ENCODE peak calls at places on chromosomes 4 and X, in four cellular contexts. M, W, H and L are unnamed samples.

GRCh38 chrX:3263681-3264126 is 82.7 kb downstream of the MXRA5 start:
- DNase-seq in M (no peak), W (no peak), H (no peak), L (no peak)

GRCh38 chr4:17812125-17812524 is 1.3 kb downstream of the NCAPG start:
- DNase-seq in M (no peak), W (no peak), H (no peak), L (no peak)

GRCh38 chr4:176238157-176238608 is 30.8 kb downstream of the ASB5 start:
- DNase-seq in M (no peak), W (no peak), H (no peak), L (peak)

GRCh38 chr4:1987296-1987695 is 21.5 kb downstream of the NELFA start:
- DNase-seq in M (no peak), W (no peak), H (no peak), L (no peak)

GRCh38 chrX:112687189-112687691 is 7.5 kb upstream of the LHFPL1 start:
- DNase-seq in M (no peak), W (no peak), H (no peak), L (no peak)

GRCh38 chr4:63717384-63717783 is 691.9 kb downstream of the TECRL start:
- DNase-seq in M (peak), W (no peak), H (no peak), L (no peak)

GRCh38 chr4:128782076-128782715 is 27.3 kb upstream of the JADE1 start:
- DNase-seq in M (no peak), W (peak), H (peak), L (no peak)

GRCh38 chr4:6948134-6948460 is 38.5 kb downstream of the TBC1D14 start:
- DNase-seq in M (no peak), W (no peak), H (no peak), L (no peak)

GRCh38 chrX:1483843-1484637 is 31.3 kb upstream of the ASMTL start:
- DNase-seq in M (no peak), W (peak), H (no peak), L (no peak)

GRCh38 chrX:30635630-30636029 is 17.6 kb upstream of the GK start:
- DNase-seq in M (no peak), W (no peak), H (no peak), L (no peak)
- TF ChIP-seq CTCF in M (peak), W (peak), H (no peak), L (peak)

GRCh38 chr4:40619600-40619999 is 10.1 kb downstream of the RBM47 start:
- DNase-seq in M (no peak), W (no peak), H (no peak), L (no peak)

GRCh38 chr4:40623707-40624106 is 6.0 kb downstream of the RBM47 start:
- DNase-seq in M (no peak), W (no peak), H (no peak), L (no peak)

GRCh38 chr4:40621592-40622512 is 7.8 kb downstream of the RBM47 start:
- DNase-seq in M (peak), W (peak), H (peak), L (peak)

GRCh38 chr4:40622913-40623312 is 6.8 kb downstream of the RBM47 start:
- DNase-seq in M (no peak), W (no peak), H (no peak), L (no peak)

DNA sequence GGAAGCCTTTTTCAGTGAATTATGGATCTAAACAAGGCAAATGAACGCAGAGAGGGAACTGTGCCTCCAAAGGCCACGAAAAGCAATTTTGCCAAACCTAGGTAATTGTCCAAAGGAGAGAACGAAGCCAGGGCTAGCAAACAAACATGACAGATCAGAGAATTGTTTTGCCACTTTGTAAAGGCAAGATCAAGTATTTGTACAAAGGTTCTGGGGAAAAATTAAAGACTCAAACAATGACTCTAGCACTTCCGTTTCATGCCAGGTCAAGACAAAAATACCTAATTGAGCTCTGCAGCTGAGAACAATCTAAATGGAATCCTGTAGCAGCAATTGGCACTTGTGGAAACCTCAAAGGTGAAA is 8.5 kb downstream of the RBM47 start:
- DNase-seq in M (no peak), W (no peak), H (no peak), L (no peak)
- H3K27ac ChIP-seq in M (peak), W (peak), H (no peak), L (no peak)

DNA sequence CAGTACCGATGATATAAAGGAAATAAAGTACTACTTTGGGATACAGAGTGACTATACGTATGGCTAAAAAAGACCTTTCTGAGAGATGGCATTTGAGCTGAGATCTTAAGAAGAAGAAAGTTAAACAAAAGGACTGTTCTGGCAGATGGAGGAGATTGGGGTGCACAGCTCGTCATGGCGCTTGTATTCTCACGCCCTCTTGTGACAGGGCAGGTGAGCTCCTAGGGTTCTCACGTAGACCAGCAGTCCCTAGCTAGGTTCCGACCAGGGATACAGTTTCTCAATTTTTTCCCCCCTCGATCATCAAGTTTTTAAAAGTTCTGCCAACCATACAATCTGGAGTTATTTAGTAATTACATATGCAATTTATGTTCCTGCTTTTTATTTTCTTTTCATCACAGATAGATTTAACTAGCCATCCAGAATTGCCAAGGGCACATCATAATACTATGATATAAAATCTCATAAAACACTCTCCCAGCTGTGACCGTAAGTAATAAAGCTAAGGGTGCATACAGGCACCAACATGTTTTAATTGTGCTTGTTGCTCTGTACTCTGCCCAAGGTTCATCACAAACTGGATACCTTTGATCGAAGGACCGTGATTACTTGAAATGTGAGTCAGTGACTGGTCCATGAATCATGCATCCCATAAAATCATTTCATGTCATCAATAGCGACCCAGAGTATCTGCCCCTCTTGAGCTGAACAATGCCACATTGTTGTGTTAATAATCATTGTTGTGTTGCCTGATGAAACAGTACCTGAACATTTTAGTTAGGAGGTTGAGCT is 69.4 kb upstream of the ZNF518B start:
- DNase-seq in M (no peak), W (no peak), H (no peak), L (no peak)
- TF ChIP-seq CTCF in M (no peak), W (no peak), H (no peak), L (no peak)

GRCh38 chr4:16157609-16158503 is 68.4 kb downstream of the TAPT1 start:
- DNase-seq in M (no peak), W (no peak), H (no peak), L (no peak)
- H3K27ac ChIP-seq in M (no peak), W (no peak), H (no peak), L (no peak)

DNA sequence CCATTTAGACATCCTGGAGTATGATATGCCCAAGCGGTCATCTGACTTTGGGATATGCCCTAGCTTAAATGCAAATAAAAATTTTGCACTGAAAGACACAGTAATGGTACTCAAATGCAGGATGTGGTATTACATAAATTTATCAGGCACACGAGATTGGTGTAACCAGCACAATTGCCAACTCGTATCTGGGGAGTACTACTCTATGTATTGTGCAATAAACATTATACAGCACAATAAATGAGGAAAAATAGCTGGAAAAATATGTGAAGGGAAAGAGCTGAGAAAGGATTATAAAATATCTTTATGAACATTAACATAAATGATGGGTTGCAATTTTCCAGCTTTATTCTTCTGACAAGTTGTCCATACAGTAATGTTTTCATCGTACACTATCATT is 505.5 kb upstream of the TENM3 start:
- DNase-seq in M (no peak), W (no peak), H (no peak), L (no peak)
- TF ChIP-seq CTCF in M (no peak), W (no peak), H (no peak), L (no peak)

DNA sequence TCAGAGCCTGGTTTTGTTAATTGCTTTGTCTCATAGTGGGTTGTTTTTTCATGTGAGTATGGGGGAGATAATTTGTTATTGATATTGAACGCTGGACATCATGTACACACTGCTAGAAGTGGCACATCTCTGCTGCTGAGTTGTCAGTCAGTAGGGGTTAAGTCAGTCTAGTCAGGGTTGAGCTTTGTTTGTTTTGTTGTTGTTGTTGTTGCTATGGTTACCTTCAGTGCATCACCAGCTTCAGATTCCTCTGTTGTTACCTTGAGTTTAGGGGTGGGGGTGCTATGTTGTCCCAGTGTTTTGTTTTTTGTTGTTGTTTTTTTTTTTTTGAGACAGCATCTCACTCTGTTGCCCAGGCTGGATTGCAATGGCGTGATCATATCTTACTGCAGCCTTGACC is 9.9 kb downstream of the YIPF6 start:
- DNase-seq in M (no peak), W (no peak), H (no peak), L (no peak)
- H3K27ac ChIP-seq in M (no peak), W (no peak), H (no peak), L (no peak)